ENCODE peak calls at places on chromosomes 12 and 14, in six cellular contexts. U, Q, C, W, D and K are unnamed samples.

GRCh38 chr14:95097385-95097784 is 59.9 kb downstream of the DICER1 start:
- DNase-seq in U (no peak), Q (no peak), C (no peak), W (peak; percentile 18), D (no peak), K (no peak)

GRCh38 chr14:31118892-31119291 is 88.7 kb downstream of the HECTD1 start:
- DNase-seq in U (peak; percentile 13), Q (no peak), C (no peak), W (peak; percentile 6), D (no peak), K (peak; percentile 7)

GRCh38 chr14:99929601-99930000 is 135.6 kb upstream of the EVL start:
- DNase-seq in U (no peak), Q (no peak), C (no peak), W (no peak), D (no peak), K (no peak)

GRCh38 chr12:13452955-13453570 is 256.5 kb downstream of the EMP1 start:
- DNase-seq in U (no peak), Q (no peak), C (no peak), W (no peak), D (no peak), K (no peak)

GRCh38 chr12:82832091-82832490 is 145.4 kb downstream of the TMTC2 start:
- DNase-seq in U (no peak), Q (no peak), C (no peak), W (no peak), D (no peak), K (no peak)

GRCh38 chr14:102768223-102769048 is 8.8 kb upstream of the TRAF3 start:
- DNase-seq in U (no peak), Q (peak; percentile 22), C (no peak), W (no peak), D (no peak), K (no peak)

GRCh38 chr14:94375552-94376107 is 12.8 kb downstream of the SERPINA1 start:
- DNase-seq in U (no peak), Q (no peak), C (no peak), W (no peak), D (no peak), K (no peak)

GRCh38 chr12:124675881-124676688 is 108.7 kb upstream of the NCOR2 start:
- DNase-seq in U (peak; percentile 18), Q (no peak), C (peak; percentile 51), W (peak; percentile 69), D (no peak), K (no peak)

GRCh38 chr12:92743026-92743425 is 40.2 kb downstream of the PLEKHG7 start:
- DNase-seq in U (no peak), Q (no peak), C (no peak), W (no peak), D (no peak), K (no peak)

GRCh38 chr12:6181583-6182278 is 18.5 kb upstream of the CD9 start:
- DNase-seq in U (no peak), Q (no peak), C (no peak), W (no peak), D (no peak), K (no peak)

GRCh38 chr14:65412881-65413738 is 580 bp downstream of the FUT8 start:
- DNase-seq in U (peak; percentile 74), Q (peak; percentile 77), C (peak; percentile 40), W (peak; percentile 64), D (peak; percentile 77), K (peak; percentile 47)

GRCh38 chr14:105858676-105859025 is 332.3 kb downstream of the TMEM121 start:
- DNase-seq in U (no peak), Q (no peak), C (no peak), W (no peak), D (no peak), K (no peak)

GRCh38 chr12:78703820-78704525 is 160.6 kb upstream of the SYT1 start:
- DNase-seq in U (peak; percentile 90), Q (no peak), C (no peak), W (peak; percentile 95), D (no peak), K (peak; percentile 56)

GRCh38 chr12:130669205-130669557 is 46.9 kb downstream of the RIMBP2 start:
- DNase-seq in U (no peak), Q (no peak), C (no peak), W (no peak), D (no peak), K (no peak)

GRCh38 chr14:51401272-51401671 is 161.2 kb downstream of the TMX1 start:
- DNase-seq in U (no peak), Q (no peak), C (no peak), W (peak; percentile 27), D (no peak), K (no peak)

GRCh38 chr12:115504241-115504941 is 773.1 kb downstream of the MED13L start:
- DNase-seq in U (no peak), Q (no peak), C (no peak), W (no peak), D (no peak), K (no peak)

GRCh38 chr14:64734990-64735389 is 30.8 kb downstream of the PLEKHG3 start:
- DNase-seq in U (no peak), Q (no peak), C (no peak), W (no peak), D (no peak), K (no peak)

GRCh38 chr12:4282892-4283511 is 9.4 kb downstream of the CCND2 start:
- DNase-seq in U (no peak), Q (no peak), C (no peak), W (no peak), D (no peak), K (no peak)

GRCh38 chr12:42631507-42631906 is 42.0 kb upstream of the PRICKLE1 start:
- DNase-seq in U (no peak), Q (no peak), C (no peak), W (no peak), D (no peak), K (no peak)

GRCh38 chr12:118979763-118980406 is 1.5 kb upstream of the SRRM4 start:
- DNase-seq in U (peak; percentile 13), Q (peak; percentile 43), C (peak; percentile 44), W (peak; percentile 2), D (no peak), K (peak; percentile 15)

GRCh38 chr12:107826276-107826675 is 51.8 kb downstream of the ASCL4 start:
- DNase-seq in U (no peak), Q (no peak), C (no peak), W (no peak), D (no peak), K (no peak)

GRCh38 chr14:104072586-104072985 is 12.9 kb upstream of the ASPG start:
- DNase-seq in U (no peak), Q (no peak), C (no peak), W (no peak), D (no peak), K (no peak)

GRCh38 chr12:117033382-117034045 is 65.7 kb downstream of the TESC start:
- DNase-seq in U (no peak), Q (no peak), C (peak; percentile 45), W (no peak), D (no peak), K (no peak)

GRCh38 chr14:30610719-30611388 is 11.3 kb upstream of the SCFD1 start:
- DNase-seq in U (peak; percentile 51), Q (no peak), C (no peak), W (peak; percentile 65), D (no peak), K (peak; percentile 70)

GRCh38 chr12:9039397-9039977 is 50.1 kb downstream of the KLRG1 start:
- DNase-seq in U (peak; percentile 31), Q (no peak), C (no peak), W (peak; percentile 20), D (no peak), K (peak; percentile 52)

GRCh38 chr14:105141026-105141425 is 27.6 kb downstream of the JAG2 start:
- DNase-seq in U (no peak), Q (no peak), C (no peak), W (no peak), D (peak; percentile 6), K (no peak)

GRCh38 chr14:72177246-72177645 is 245.0 kb downstream of the RGS6 start:
- DNase-seq in U (no peak), Q (no peak), C (no peak), W (no peak), D (no peak), K (no peak)

GRCh38 chr12:12172106-12172511 is 94.7 kb downstream of the LRP6 start:
- DNase-seq in U (peak; percentile 55), Q (peak; percentile 29), C (no peak), W (peak; percentile 62), D (no peak), K (peak; percentile 5)

GRCh38 chr14:32567543-32568384 is 238.7 kb downstream of the AKAP6 start:
- DNase-seq in U (peak; percentile 27), Q (no peak), C (no peak), W (peak; percentile 71), D (no peak), K (no peak)

GRCh38 chr12:57611116-57611809 is at the start of gene ARHGEF25:
- DNase-seq in U (peak; percentile 70), Q (peak; percentile 65), C (peak; percentile 47), W (no peak), D (no peak), K (no peak)

GRCh38 chr14:94601961-94602391 is 10.2 kb upstream of the SERPINA3 start:
- DNase-seq in U (peak; percentile 87), Q (no peak), C (no peak), W (peak; percentile 95), D (no peak), K (peak; percentile 80)

GRCh38 chr12:76375470-76375869 is 27.3 kb upstream of the BBS10 start:
- DNase-seq in U (no peak), Q (peak; percentile 5), C (peak; percentile 5), W (no peak), D (no peak), K (no peak)

GRCh38 chr12:113130457-113131135 is 5.0 kb downstream of the RASAL1 start:
- DNase-seq in U (no peak), Q (no peak), C (peak; percentile 31), W (no peak), D (no peak), K (no peak)

GRCh38 chr12:123113038-123113437 is 37.9 kb downstream of the PITPNM2 start:
- DNase-seq in U (no peak), Q (no peak), C (no peak), W (no peak), D (no peak), K (no peak)

GRCh38 chr12:16573652-16574077 is 32.3 kb downstream of the LMO3 start:
- DNase-seq in U (no peak), Q (no peak), C (no peak), W (no peak), D (no peak), K (no peak)

GRCh38 chr14:22887990-22888378 is 5.0 kb downstream of the REM2 start:
- DNase-seq in U (no peak), Q (peak; percentile 70), C (peak; percentile 72), W (no peak), D (no peak), K (no peak)

GRCh38 chr12:121872546-121873223 is 14.0 kb upstream of the HPD start:
- DNase-seq in U (peak; percentile 87), Q (peak; percentile 55), C (no peak), W (peak; percentile 93), D (no peak), K (peak; percentile 84)

GRCh38 chr12:48817957-48818830 is at the start of gene CACNB3:
- DNase-seq in U (peak; percentile 67), Q (peak; percentile 83), C (peak; percentile 76), W (peak; percentile 32), D (peak; percentile 74), K (peak; percentile 51)

GRCh38 chr12:21879312-21879711 is 61.9 kb downstream of the ABCC9 start:
- DNase-seq in U (no peak), Q (no peak), C (no peak), W (no peak), D (no peak), K (no peak)

GRCh38 chr12:69935651-69936100 is 110.6 kb downstream of the MYRFL start:
- DNase-seq in U (no peak), Q (no peak), C (no peak), W (no peak), D (peak; percentile 62), K (no peak)